ENCODE peak calls at places on chromosome 10, in ten cellular contexts. One of them, this sample, is unnamed.

GRCh38 chr10:71081229-71081560 is 131.2 kb upstream of the UNC5B start:
- DNase-seq in OCI-LY7: no peak
- DNase-seq in pancreas: no peak
- DNase-seq in cerebellar cortex: no peak
- DNase-seq in stimulated activated CD4-positive, alpha-beta T cell treated with anti-CD3 and anti-CD28 coated beads, Interleukin-4, amount 100 ng/mL, for 1 hour: no peak
- DNase-seq in heart right ventricle: no peak
- DNase-seq in HuH-7: no peak
- DNase-seq in fibroblast of pulmonary artery: no peak
- DNase-seq in heart left ventricle: no peak
- DNase-seq in fibroblast of mammary gland: no peak
- DNase-seq in this sample: no peak

GRCh38 chr10:73744690-73744994 is 470 bp downstream of the SEC24C start:
- DNase-seq in OCI-LY7: peak; percentile 58
- DNase-seq in fibroblast of pulmonary artery: peak; percentile 61
- DNase-seq in HuH-7: peak; percentile 32
- DNase-seq in heart right ventricle: no peak
- DNase-seq in stimulated activated CD4-positive, alpha-beta T cell treated with anti-CD3 and anti-CD28 coated beads, Interleukin-4, amount 100 ng/mL, for 1 hour: peak; percentile 66
- DNase-seq in heart left ventricle: peak; percentile 66
- DNase-seq in fibroblast of mammary gland: peak; percentile 58
- DNase-seq in pancreas: no peak
- DNase-seq in cerebellar cortex: peak; percentile 60
- DNase-seq in this sample: no peak

GRCh38 chr10:82221750-82222149 is 346.8 kb downstream of the NRG3 start:
- DNase-seq in heart left ventricle: no peak
- DNase-seq in HuH-7: no peak
- DNase-seq in OCI-LY7: no peak
- DNase-seq in fibroblast of pulmonary artery: no peak
- DNase-seq in stimulated activated CD4-positive, alpha-beta T cell treated with anti-CD3 and anti-CD28 coated beads, Interleukin-4, amount 100 ng/mL, for 1 hour: no peak
- DNase-seq in heart right ventricle: no peak
- DNase-seq in fibroblast of mammary gland: peak; percentile 5
- DNase-seq in pancreas: no peak
- DNase-seq in cerebellar cortex: no peak
- DNase-seq in this sample: no peak

GRCh38 chr10:97633921-97634320 is 621 bp upstream of the MORN4 start:
- DNase-seq in fibroblast of mammary gland: no peak
- DNase-seq in cerebellar cortex: no peak
- DNase-seq in fibroblast of pulmonary artery: peak; percentile 18
- DNase-seq in heart right ventricle: no peak
- DNase-seq in OCI-LY7: peak; percentile 52
- DNase-seq in HuH-7: no peak
- DNase-seq in stimulated activated CD4-positive, alpha-beta T cell treated with anti-CD3 and anti-CD28 coated beads, Interleukin-4, amount 100 ng/mL, for 1 hour: no peak
- DNase-seq in pancreas: no peak
- DNase-seq in heart left ventricle: no peak
- DNase-seq in this sample: no peak

GRCh38 chr10:1652151-1652550 is 85.2 kb downstream of the ADARB2 start:
- DNase-seq in fibroblast of mammary gland: no peak
- DNase-seq in fibroblast of pulmonary artery: no peak
- DNase-seq in cerebellar cortex: peak; percentile 97
- DNase-seq in OCI-LY7: no peak
- DNase-seq in stimulated activated CD4-positive, alpha-beta T cell treated with anti-CD3 and anti-CD28 coated beads, Interleukin-4, amount 100 ng/mL, for 1 hour: no peak
- DNase-seq in heart right ventricle: no peak
- DNase-seq in HuH-7: no peak
- DNase-seq in pancreas: no peak
- DNase-seq in heart left ventricle: no peak
- DNase-seq in this sample: no peak

GRCh38 chr10:24012249-24012803 is 196.6 kb upstream of the KIAA1217 start:
- DNase-seq in pancreas: no peak
- DNase-seq in stimulated activated CD4-positive, alpha-beta T cell treated with anti-CD3 and anti-CD28 coated beads, Interleukin-4, amount 100 ng/mL, for 1 hour: no peak
- DNase-seq in cerebellar cortex: no peak
- DNase-seq in OCI-LY7: no peak
- DNase-seq in fibroblast of mammary gland: no peak
- DNase-seq in heart left ventricle: no peak
- DNase-seq in HuH-7: no peak
- DNase-seq in heart right ventricle: no peak
- DNase-seq in fibroblast of pulmonary artery: no peak
- DNase-seq in this sample: no peak

GRCh38 chr10:49784631-49785030 is 22.5 kb upstream of the OGDHL start:
- DNase-seq in stimulated activated CD4-positive, alpha-beta T cell treated with anti-CD3 and anti-CD28 coated beads, Interleukin-4, amount 100 ng/mL, for 1 hour: no peak
- DNase-seq in fibroblast of mammary gland: no peak
- DNase-seq in pancreas: no peak
- DNase-seq in heart left ventricle: no peak
- DNase-seq in cerebellar cortex: no peak
- DNase-seq in HuH-7: no peak
- DNase-seq in heart right ventricle: no peak
- DNase-seq in fibroblast of pulmonary artery: no peak
- DNase-seq in OCI-LY7: no peak
- DNase-seq in this sample: no peak

GRCh38 chr10:70509376-70509775 is 30.8 kb downstream of the PALD1 start:
- DNase-seq in stimulated activated CD4-positive, alpha-beta T cell treated with anti-CD3 and anti-CD28 coated beads, Interleukin-4, amount 100 ng/mL, for 1 hour: no peak
- DNase-seq in heart left ventricle: peak; percentile 53
- DNase-seq in OCI-LY7: no peak
- DNase-seq in HuH-7: no peak
- DNase-seq in cerebellar cortex: no peak
- DNase-seq in pancreas: no peak
- DNase-seq in fibroblast of mammary gland: no peak
- DNase-seq in fibroblast of pulmonary artery: no peak
- DNase-seq in heart right ventricle: no peak
- DNase-seq in this sample: no peak

GRCh38 chr10:132449051-132449825 is 52.2 kb downstream of the PWWP2B start:
- DNase-seq in heart left ventricle: peak; percentile 26
- DNase-seq in fibroblast of mammary gland: peak; percentile 8
- DNase-seq in fibroblast of pulmonary artery: no peak
- DNase-seq in stimulated activated CD4-positive, alpha-beta T cell treated with anti-CD3 and anti-CD28 coated beads, Interleukin-4, amount 100 ng/mL, for 1 hour: no peak
- DNase-seq in OCI-LY7: peak; percentile 57
- DNase-seq in cerebellar cortex: peak; percentile 55
- DNase-seq in pancreas: peak; percentile 83
- DNase-seq in HuH-7: peak; percentile 71
- DNase-seq in heart right ventricle: no peak
- DNase-seq in this sample: no peak

GRCh38 chr10:11871470-11871869 is 48.3 kb downstream of the PROSER2 start:
- DNase-seq in stimulated activated CD4-positive, alpha-beta T cell treated with anti-CD3 and anti-CD28 coated beads, Interleukin-4, amount 100 ng/mL, for 1 hour: no peak
- DNase-seq in fibroblast of mammary gland: no peak
- DNase-seq in fibroblast of pulmonary artery: peak; percentile 47
- DNase-seq in cerebellar cortex: no peak
- DNase-seq in OCI-LY7: no peak
- DNase-seq in heart left ventricle: no peak
- DNase-seq in pancreas: no peak
- DNase-seq in HuH-7: no peak
- DNase-seq in heart right ventricle: no peak
- DNase-seq in this sample: no peak

GRCh38 chr10:92688927-92689662 is 660 bp upstream of the HHEX start:
- DNase-seq in HuH-7: peak; percentile 24
- DNase-seq in cerebellar cortex: no peak
- DNase-seq in stimulated activated CD4-positive, alpha-beta T cell treated with anti-CD3 and anti-CD28 coated beads, Interleukin-4, amount 100 ng/mL, for 1 hour: peak; percentile 9
- DNase-seq in heart left ventricle: peak; percentile 43
- DNase-seq in pancreas: peak; percentile 39
- DNase-seq in fibroblast of mammary gland: no peak
- DNase-seq in heart right ventricle: peak; percentile 11
- DNase-seq in fibroblast of pulmonary artery: peak; percentile 44
- DNase-seq in OCI-LY7: peak; percentile 56
- DNase-seq in this sample: peak; percentile 40

GRCh38 chr10:25097669-25098411 is 77.0 kb upstream of the GPR158 start:
- DNase-seq in cerebellar cortex: no peak
- DNase-seq in fibroblast of pulmonary artery: no peak
- DNase-seq in stimulated activated CD4-positive, alpha-beta T cell treated with anti-CD3 and anti-CD28 coated beads, Interleukin-4, amount 100 ng/mL, for 1 hour: no peak
- DNase-seq in fibroblast of mammary gland: no peak
- DNase-seq in pancreas: no peak
- DNase-seq in heart right ventricle: no peak
- DNase-seq in heart left ventricle: no peak
- DNase-seq in HuH-7: no peak
- DNase-seq in OCI-LY7: no peak
- DNase-seq in this sample: no peak

GRCh38 chr10:27108165-27108564 is 7.9 kb upstream of the ANKRD26 start:
- DNase-seq in heart left ventricle: no peak
- DNase-seq in OCI-LY7: no peak
- DNase-seq in fibroblast of mammary gland: no peak
- DNase-seq in pancreas: no peak
- DNase-seq in heart right ventricle: no peak
- DNase-seq in stimulated activated CD4-positive, alpha-beta T cell treated with anti-CD3 and anti-CD28 coated beads, Interleukin-4, amount 100 ng/mL, for 1 hour: no peak
- DNase-seq in fibroblast of pulmonary artery: no peak
- DNase-seq in HuH-7: no peak
- DNase-seq in cerebellar cortex: no peak
- DNase-seq in this sample: no peak

GRCh38 chr10:59865101-59865500 is 41.3 kb downstream of the CCDC6 start:
- DNase-seq in HuH-7: no peak
- DNase-seq in cerebellar cortex: peak; percentile 52
- DNase-seq in fibroblast of pulmonary artery: peak; percentile 33
- DNase-seq in stimulated activated CD4-positive, alpha-beta T cell treated with anti-CD3 and anti-CD28 coated beads, Interleukin-4, amount 100 ng/mL, for 1 hour: no peak
- DNase-seq in heart right ventricle: peak; percentile 40
- DNase-seq in OCI-LY7: peak; percentile 35
- DNase-seq in pancreas: peak; percentile 57
- DNase-seq in heart left ventricle: no peak
- DNase-seq in fibroblast of mammary gland: peak; percentile 43
- DNase-seq in this sample: no peak

GRCh38 chr10:11629731-11630130 is 18.3 kb upstream of the USP6NL start:
- DNase-seq in HuH-7: no peak
- DNase-seq in heart left ventricle: no peak
- DNase-seq in pancreas: no peak
- DNase-seq in stimulated activated CD4-positive, alpha-beta T cell treated with anti-CD3 and anti-CD28 coated beads, Interleukin-4, amount 100 ng/mL, for 1 hour: no peak
- DNase-seq in fibroblast of pulmonary artery: no peak
- DNase-seq in OCI-LY7: no peak
- DNase-seq in fibroblast of mammary gland: no peak
- DNase-seq in cerebellar cortex: no peak
- DNase-seq in heart right ventricle: no peak
- DNase-seq in this sample: no peak

GRCh38 chr10:124176309-124177179 is 83.1 kb upstream of the CHST15 start:
- DNase-seq in heart right ventricle: no peak
- DNase-seq in HuH-7: no peak
- DNase-seq in fibroblast of pulmonary artery: no peak
- DNase-seq in fibroblast of mammary gland: no peak
- DNase-seq in pancreas: no peak
- DNase-seq in heart left ventricle: no peak
- DNase-seq in OCI-LY7: no peak
- DNase-seq in cerebellar cortex: no peak
- DNase-seq in stimulated activated CD4-positive, alpha-beta T cell treated with anti-CD3 and anti-CD28 coated beads, Interleukin-4, amount 100 ng/mL, for 1 hour: no peak
- DNase-seq in this sample: no peak

GRCh38 chr10:109633846-109634245 is 289.5 kb downstream of the XPNPEP1 start:
- DNase-seq in fibroblast of pulmonary artery: no peak
- DNase-seq in fibroblast of mammary gland: peak; percentile 6
- DNase-seq in cerebellar cortex: no peak
- DNase-seq in heart left ventricle: no peak
- DNase-seq in OCI-LY7: peak; percentile 38
- DNase-seq in heart right ventricle: no peak
- DNase-seq in stimulated activated CD4-positive, alpha-beta T cell treated with anti-CD3 and anti-CD28 coated beads, Interleukin-4, amount 100 ng/mL, for 1 hour: no peak
- DNase-seq in pancreas: no peak
- DNase-seq in HuH-7: no peak
- DNase-seq in this sample: no peak

GRCh38 chr10:80187465-80188409 is 17.6 kb downstream of the ANXA11 start:
- DNase-seq in HuH-7: no peak
- DNase-seq in OCI-LY7: peak; percentile 96
- DNase-seq in stimulated activated CD4-positive, alpha-beta T cell treated with anti-CD3 and anti-CD28 coated beads, Interleukin-4, amount 100 ng/mL, for 1 hour: peak; percentile 47
- DNase-seq in heart left ventricle: no peak
- DNase-seq in fibroblast of mammary gland: no peak
- DNase-seq in heart right ventricle: no peak
- DNase-seq in pancreas: no peak
- DNase-seq in fibroblast of pulmonary artery: no peak
- DNase-seq in cerebellar cortex: no peak
- DNase-seq in this sample: no peak

GRCh38 chr10:79153753-79154152 is 85.0 kb downstream of the ZMIZ1 start:
- DNase-seq in heart left ventricle: peak; percentile 92
- DNase-seq in stimulated activated CD4-positive, alpha-beta T cell treated with anti-CD3 and anti-CD28 coated beads, Interleukin-4, amount 100 ng/mL, for 1 hour: no peak
- DNase-seq in cerebellar cortex: no peak
- DNase-seq in HuH-7: no peak
- DNase-seq in OCI-LY7: no peak
- DNase-seq in fibroblast of mammary gland: no peak
- DNase-seq in heart right ventricle: peak; percentile 83
- DNase-seq in pancreas: peak; percentile 35
- DNase-seq in fibroblast of pulmonary artery: no peak
- DNase-seq in this sample: no peak

GRCh38 chr10:99536400-99537254 is 3.9 kb downstream of the NKX2-3 start:
- DNase-seq in heart left ventricle: no peak
- DNase-seq in stimulated activated CD4-positive, alpha-beta T cell treated with anti-CD3 and anti-CD28 coated beads, Interleukin-4, amount 100 ng/mL, for 1 hour: no peak
- DNase-seq in HuH-7: no peak
- DNase-seq in cerebellar cortex: no peak
- DNase-seq in OCI-LY7: no peak
- DNase-seq in pancreas: no peak
- DNase-seq in heart right ventricle: no peak
- DNase-seq in fibroblast of mammary gland: no peak
- DNase-seq in fibroblast of pulmonary artery: no peak
- DNase-seq in this sample: peak; percentile 14

GRCh38 chr10:123583639-123584418 is 82.3 kb upstream of the GPR26 start:
- DNase-seq in HuH-7: peak; percentile 74
- DNase-seq in fibroblast of pulmonary artery: peak; percentile 76
- DNase-seq in fibroblast of mammary gland: peak; percentile 76
- DNase-seq in heart right ventricle: peak; percentile 72
- DNase-seq in heart left ventricle: peak; percentile 76
- DNase-seq in pancreas: peak; percentile 67
- DNase-seq in cerebellar cortex: peak; percentile 61
- DNase-seq in OCI-LY7: no peak
- DNase-seq in stimulated activated CD4-positive, alpha-beta T cell treated with anti-CD3 and anti-CD28 coated beads, Interleukin-4, amount 100 ng/mL, for 1 hour: peak; percentile 34
- DNase-seq in this sample: peak; percentile 42

GRCh38 chr10:51852297-51852696 is 152.9 kb upstream of the CSTF2T start:
- DNase-seq in HuH-7: no peak
- DNase-seq in cerebellar cortex: no peak
- DNase-seq in OCI-LY7: no peak
- DNase-seq in heart left ventricle: no peak
- DNase-seq in fibroblast of mammary gland: no peak
- DNase-seq in fibroblast of pulmonary artery: no peak
- DNase-seq in pancreas: no peak
- DNase-seq in heart right ventricle: no peak
- DNase-seq in stimulated activated CD4-positive, alpha-beta T cell treated with anti-CD3 and anti-CD28 coated beads, Interleukin-4, amount 100 ng/mL, for 1 hour: no peak
- DNase-seq in this sample: no peak

GRCh38 chr10:72426982-72427381 is 72.3 kb upstream of the DNAJB12 start:
- DNase-seq in pancreas: no peak
- DNase-seq in HuH-7: no peak
- DNase-seq in heart right ventricle: peak; percentile 29
- DNase-seq in fibroblast of mammary gland: no peak
- DNase-seq in cerebellar cortex: peak; percentile 98
- DNase-seq in heart left ventricle: peak; percentile 37
- DNase-seq in fibroblast of pulmonary artery: peak; percentile 9
- DNase-seq in stimulated activated CD4-positive, alpha-beta T cell treated with anti-CD3 and anti-CD28 coated beads, Interleukin-4, amount 100 ng/mL, for 1 hour: no peak
- DNase-seq in OCI-LY7: no peak
- DNase-seq in this sample: no peak

GRCh38 chr10:94983555-94983954 is 45.1 kb downstream of the CYP2C9 start:
- DNase-seq in stimulated activated CD4-positive, alpha-beta T cell treated with anti-CD3 and anti-CD28 coated beads, Interleukin-4, amount 100 ng/mL, for 1 hour: no peak
- DNase-seq in heart right ventricle: no peak
- DNase-seq in fibroblast of pulmonary artery: no peak
- DNase-seq in heart left ventricle: no peak
- DNase-seq in fibroblast of mammary gland: no peak
- DNase-seq in HuH-7: no peak
- DNase-seq in pancreas: no peak
- DNase-seq in cerebellar cortex: no peak
- DNase-seq in OCI-LY7: no peak
- DNase-seq in this sample: no peak

GRCh38 chr10:102115775-102116174 is 4.4 kb downstream of the LDB1 start:
- DNase-seq in fibroblast of pulmonary artery: no peak
- DNase-seq in pancreas: no peak
- DNase-seq in fibroblast of mammary gland: no peak
- DNase-seq in OCI-LY7: peak; percentile 37
- DNase-seq in stimulated activated CD4-positive, alpha-beta T cell treated with anti-CD3 and anti-CD28 coated beads, Interleukin-4, amount 100 ng/mL, for 1 hour: no peak
- DNase-seq in cerebellar cortex: no peak
- DNase-seq in heart left ventricle: no peak
- DNase-seq in HuH-7: no peak
- DNase-seq in heart right ventricle: no peak
- DNase-seq in this sample: no peak

GRCh38 chr10:99742701-99743100 is 10.7 kb downstream of the CUTC start:
- DNase-seq in heart left ventricle: no peak
- DNase-seq in pancreas: no peak
- DNase-seq in heart right ventricle: no peak
- DNase-seq in cerebellar cortex: no peak
- DNase-seq in fibroblast of pulmonary artery: no peak
- DNase-seq in stimulated activated CD4-positive, alpha-beta T cell treated with anti-CD3 and anti-CD28 coated beads, Interleukin-4, amount 100 ng/mL, for 1 hour: no peak
- DNase-seq in OCI-LY7: no peak
- DNase-seq in HuH-7: no peak
- DNase-seq in fibroblast of mammary gland: peak; percentile 74
- DNase-seq in this sample: no peak

GRCh38 chr10:25707976-25708671 is 225.9 kb upstream of the MYO3A start:
- DNase-seq in heart right ventricle: no peak
- DNase-seq in HuH-7: no peak
- DNase-seq in pancreas: no peak
- DNase-seq in fibroblast of pulmonary artery: no peak
- DNase-seq in cerebellar cortex: no peak
- DNase-seq in heart left ventricle: no peak
- DNase-seq in fibroblast of mammary gland: no peak
- DNase-seq in stimulated activated CD4-positive, alpha-beta T cell treated with anti-CD3 and anti-CD28 coated beads, Interleukin-4, amount 100 ng/mL, for 1 hour: no peak
- DNase-seq in OCI-LY7: no peak
- DNase-seq in this sample: no peak

GRCh38 chr10:35416628-35417625 is 80.6 kb downstream of the CCNY start:
- DNase-seq in heart left ventricle: no peak
- DNase-seq in OCI-LY7: peak; percentile 21
- DNase-seq in fibroblast of pulmonary artery: no peak
- DNase-seq in cerebellar cortex: no peak
- DNase-seq in fibroblast of mammary gland: no peak
- DNase-seq in HuH-7: no peak
- DNase-seq in pancreas: no peak
- DNase-seq in stimulated activated CD4-positive, alpha-beta T cell treated with anti-CD3 and anti-CD28 coated beads, Interleukin-4, amount 100 ng/mL, for 1 hour: no peak
- DNase-seq in heart right ventricle: no peak
- DNase-seq in this sample: peak; percentile 13

This sample was measured in NCI-H2227 treated with DMSO at 0.1 percent for 48 hours.